ENCODE peak calls at places on chromosomes 2 and 18, in nine cellular contexts. U, Z, T, D, Q, M, V, O and K are unnamed samples.

GRCh38 chr18:35136248-35136647 is 95.0 kb downstream of the MAPRE2 start:
- DNase-seq in U (no peak), Z (no peak), T (no peak), D (no peak), Q (no peak), M (no peak), V (no peak), O (no peak), K (no peak)

GRCh38 chr2:75605770-75606535 is 40.6 kb upstream of the MRPL19 start:
- DNase-seq in U (peak), Z (no peak), T (peak), D (no peak), Q (peak), M (peak), V (peak), O (no peak), K (peak)

GRCh38 chr18:49678440-49678839 is 116.6 kb downstream of the LIPG start:
- DNase-seq in U (no peak), Z (no peak), T (no peak), D (no peak), Q (no peak), M (no peak), V (no peak), O (no peak), K (no peak)

GRCh38 chr18:79506191-79507075 is 110.7 kb downstream of the NFATC1 start:
- DNase-seq in U (no peak), Z (no peak), T (no peak), D (no peak), Q (no peak), M (no peak), V (peak), O (peak), K (no peak)

GRCh38 chr2:111705711-111706323 is 178.2 kb downstream of the ANAPC1 start:
- DNase-seq in U (peak), Z (no peak), T (peak), D (no peak), Q (peak), M (no peak), V (peak), O (no peak), K (peak)

GRCh38 chr2:45191972-45192371 is 182.7 kb upstream of the SIX2 start:
- DNase-seq in U (no peak), Z (no peak), T (no peak), D (no peak), Q (no peak), M (no peak), V (peak), O (no peak), K (no peak)

GRCh38 chr2:235658371-235659174 is 164.7 kb downstream of the AGAP1 start:
- DNase-seq in U (no peak), Z (no peak), T (no peak), D (no peak), Q (no peak), M (peak), V (peak), O (no peak), K (peak)

GRCh38 chr2:188845692-188846091 is 128.5 kb upstream of the COL3A1 start:
- DNase-seq in U (no peak), Z (no peak), T (no peak), D (no peak), Q (peak), M (no peak), V (no peak), O (no peak), K (no peak)

GRCh38 chr18:48905541-48905940 is 45.2 kb downstream of the SMAD7 start:
- DNase-seq in U (no peak), Z (no peak), T (no peak), D (no peak), Q (no peak), M (no peak), V (no peak), O (no peak), K (no peak)

GRCh38 chr18:33820517-33821368 is 242.7 kb downstream of the ASXL3 start:
- DNase-seq in U (no peak), Z (no peak), T (no peak), D (no peak), Q (no peak), M (no peak), V (peak), O (no peak), K (peak)

GRCh38 chr2:102391530-102391929 is 31.4 kb upstream of the IL18RAP start:
- DNase-seq in U (no peak), Z (no peak), T (no peak), D (no peak), Q (no peak), M (no peak), V (no peak), O (no peak), K (no peak)

GRCh38 chr2:24174851-24175277 is at the start of gene FAM228A:
- DNase-seq in U (no peak), Z (no peak), T (no peak), D (no peak), Q (no peak), M (no peak), V (peak), O (no peak), K (peak)

GRCh38 chr18:74378179-74378682 is 62.6 kb downstream of the C18orf63 start:
- DNase-seq in U (no peak), Z (peak), T (no peak), D (no peak), Q (peak), M (no peak), V (no peak), O (no peak), K (no peak)

GRCh38 chr2:170221317-170222288 is 43.7 kb downstream of the MYO3B start:
- DNase-seq in U (peak), Z (no peak), T (no peak), D (no peak), Q (peak), M (peak), V (no peak), O (no peak), K (no peak)

GRCh38 chr2:15691586-15692310 is 100.1 kb downstream of the DDX1 start:
- DNase-seq in U (no peak), Z (no peak), T (no peak), D (no peak), Q (no peak), M (no peak), V (no peak), O (no peak), K (no peak)

GRCh38 chr2:237304763-237305514 is 109.0 kb downstream of the COL6A3 start:
- DNase-seq in U (peak), Z (no peak), T (no peak), D (peak), Q (peak), M (no peak), V (no peak), O (no peak), K (no peak)

GRCh38 chr2:9238927-9239326 is 32.3 kb downstream of the ASAP2 start:
- DNase-seq in U (no peak), Z (no peak), T (no peak), D (no peak), Q (no peak), M (no peak), V (no peak), O (no peak), K (no peak)

GRCh38 chr2:211729433-211729832 is 809.2 kb downstream of the ERBB4 start:
- DNase-seq in U (no peak), Z (no peak), T (no peak), D (no peak), Q (no peak), M (no peak), V (no peak), O (no peak), K (no peak)

GRCh38 chr2:216004408-216005283 is 8.7 kb downstream of the MREG start:
- DNase-seq in U (no peak), Z (no peak), T (no peak), D (no peak), Q (no peak), M (no peak), V (no peak), O (no peak), K (no peak)

GRCh38 chr2:172198908-172199307 is 96.2 kb upstream of the DLX2 start:
- DNase-seq in U (no peak), Z (no peak), T (no peak), D (no peak), Q (no peak), M (no peak), V (no peak), O (no peak), K (no peak)

GRCh38 chr2:60796573-60797509 is 40.8 kb downstream of the PAPOLG start:
- DNase-seq in U (no peak), Z (no peak), T (no peak), D (no peak), Q (no peak), M (no peak), V (no peak), O (no peak), K (no peak)

GRCh38 chr2:223797811-223798721 is 39.3 kb downstream of the AP1S3 start:
- DNase-seq in U (no peak), Z (no peak), T (peak), D (peak), Q (peak), M (peak), V (peak), O (no peak), K (peak)

GRCh38 chr2:134008837-134009236 is 245.0 kb upstream of the MGAT5 start:
- DNase-seq in U (no peak), Z (no peak), T (no peak), D (no peak), Q (no peak), M (no peak), V (no peak), O (no peak), K (no peak)

GRCh38 chr18:58861353-58861752 is 3.3 kb upstream of the ZNF532 start:
- DNase-seq in U (no peak), Z (no peak), T (no peak), D (no peak), Q (no peak), M (no peak), V (peak), O (no peak), K (peak)

GRCh38 chr2:196113061-196113974 is 44.7 kb upstream of the DNAH7 start:
- DNase-seq in U (peak), Z (no peak), T (peak), D (no peak), Q (peak), M (no peak), V (peak), O (no peak), K (peak)

GRCh38 chr2:85728883-85729824 is 24.6 kb upstream of the ATOH8 start:
- DNase-seq in U (peak), Z (peak), T (peak), D (peak), Q (peak), M (peak), V (peak), O (peak), K (peak)

GRCh38 chr2:186755066-186755465 is 61.2 kb downstream of the FAM171B start:
- DNase-seq in U (no peak), Z (no peak), T (peak), D (no peak), Q (peak), M (no peak), V (no peak), O (no peak), K (no peak)

GRCh38 chr2:217610411-217610814 is 392.4 kb downstream of the TNS1 start:
- DNase-seq in U (no peak), Z (peak), T (no peak), D (no peak), Q (no peak), M (peak), V (peak), O (no peak), K (no peak)

GRCh38 chr2:67701011-67701410 is 303.9 kb downstream of the ETAA1 start:
- DNase-seq in U (no peak), Z (no peak), T (no peak), D (no peak), Q (no peak), M (no peak), V (no peak), O (no peak), K (no peak)